ENCODE peak calls at places on chromosomes 13 and 19, in ten cellular contexts. P, V, M, E, Y, Q, J, A, L and Z are unnamed samples.

GRCh38 chr13:101289764-101290163 is 126.5 kb downstream of the NALCN start:
- DNase-seq in J (no peak), E (no peak), Y (no peak), P (no peak), L (peak), V (no peak), Q (no peak), A (no peak), M (peak), Z (no peak)

GRCh38 chr19:52896431-52897148 is 845 bp downstream of the ZNF320 start:
- DNase-seq in V (peak), L (peak), M (peak), E (peak), Y (peak), Q (peak), J (no peak), A (peak), P (no peak), Z (peak)

GRCh38 chr19:33194527-33194883 is 375 bp downstream of the LRP3 start:
- DNase-seq in E (no peak), A (no peak), M (no peak), V (no peak), Q (no peak), P (no peak), J (no peak), Y (no peak), L (no peak), Z (no peak)

GRCh38 chr13:60990032-60990733 is 425.5 kb downstream of the PCDH20 start:
- DNase-seq in E (no peak), J (no peak), Q (no peak), V (no peak), A (no peak), M (no peak), L (no peak), P (peak), Y (peak), Z (no peak)

GRCh38 chr13:113596321-113597200 is 12.0 kb downstream of the TFDP1 start:
- DNase-seq in E (no peak), Q (peak), J (no peak), L (no peak), Y (peak), A (peak), V (peak), P (no peak), M (no peak), Z (peak)

GRCh38 chr13:113458218-113459065 is 5.2 kb upstream of the ADPRHL1 start:
- DNase-seq in Y (no peak), A (no peak), E (no peak), M (peak), V (no peak), L (peak), J (no peak), P (peak), Q (no peak), Z (no peak)

GRCh38 chr19:35585844-35586243 is at the start of gene PMIS2:
- DNase-seq in V (no peak), Q (no peak), L (peak), E (no peak), M (no peak), A (no peak), Y (no peak), J (no peak), P (no peak), Z (no peak)

GRCh38 chr13:39321578-39321977 is 281.4 kb downstream of the LHFPL6 start:
- DNase-seq in L (no peak), Q (no peak), J (no peak), A (no peak), M (peak), V (no peak), P (no peak), E (no peak), Y (no peak), Z (no peak)

GRCh38 chr19:6693681-6694080 is 23.7 kb upstream of the TNFSF14 start:
- DNase-seq in L (peak), P (peak), J (no peak), A (no peak), V (no peak), Y (no peak), E (peak), Q (no peak), M (no peak), Z (no peak)

GRCh38 chr19:15109768-15110417 is 2.7 kb downstream of the SYDE1 start:
- DNase-seq in V (no peak), P (no peak), E (no peak), J (no peak), A (no peak), Q (no peak), Y (no peak), L (no peak), M (no peak), Z (no peak)

GRCh38 chr13:35600137-35600536 is 123.6 kb upstream of the MAB21L1 start:
- DNase-seq in P (peak), Y (no peak), L (no peak), Q (no peak), M (peak), J (no peak), V (no peak), A (no peak), E (no peak), Z (no peak)

GRCh38 chr13:99231726-99232125 is 26.5 kb downstream of the GPR18 start:
- DNase-seq in L (no peak), V (no peak), M (no peak), E (no peak), J (no peak), P (no peak), A (no peak), Q (no peak), Y (no peak), Z (peak)

GRCh38 chr19:10408511-10409291 is 5.4 kb upstream of the CDC37 start:
- DNase-seq in V (peak), L (peak), Y (no peak), J (no peak), A (no peak), P (no peak), E (peak), Q (no peak), M (no peak), Z (peak)

GRCh38 chr19:54707932-54708331 is 16.3 kb upstream of the KIR3DL3 start:
- DNase-seq in E (no peak), V (peak), J (no peak), Y (no peak), P (no peak), A (no peak), Q (no peak), L (no peak), M (no peak), Z (no peak)

GRCh38 chr19:11377756-11378155 is 3.3 kb downstream of the SWSAP1 start:
- DNase-seq in V (no peak), J (no peak), P (no peak), A (no peak), L (no peak), Q (no peak), E (no peak), Y (no peak), M (peak), Z (no peak)

GRCh38 chr19:13905634-13906524 is at the start of the genes BRME1 and CC2D1A:
- DNase-seq in A (peak), J (peak), L (peak), M (peak), Y (peak), Q (peak), E (peak), P (peak), V (peak), Z (peak)
- TF ChIP-seq POLR2A in A (peak), J (peak), L (peak), M (no peak), Y (no peak), Q (no peak), E (peak), P (peak), V (peak), Z (peak)

GRCh38 chr13:96984061-96984508 is 10.2 kb downstream of the OXGR1 start:
- DNase-seq in Y (peak), V (peak), A (peak), L (peak), P (no peak), Q (peak), J (no peak), M (no peak), E (peak), Z (peak)

GRCh38 chr13:96993660-96994029 is 631 bp downstream of the OXGR1 start:
- DNase-seq in E (no peak), P (no peak), Y (no peak), L (no peak), M (no peak), Q (no peak), J (no peak), A (no peak), V (no peak), Z (no peak)

GRCh38 chr13:96992633-96993032 is 1.6 kb downstream of the OXGR1 start:
- DNase-seq in L (no peak), M (no peak), V (no peak), A (no peak), Q (no peak), P (no peak), Y (no peak), E (no peak), J (no peak), Z (no peak)

GRCh38 chr13:96991072-96991471 is 3.2 kb downstream of the OXGR1 start:
- DNase-seq in M (no peak), Q (no peak), E (no peak), Y (no peak), P (no peak), A (no peak), L (no peak), J (no peak), V (peak), Z (no peak)

GRCh38 chr13:96988441-96988840 is 5.8 kb downstream of the OXGR1 start:
- DNase-seq in Q (no peak), M (no peak), J (no peak), A (no peak), V (no peak), E (no peak), L (no peak), Y (no peak), P (no peak), Z (no peak)
- H3K4me3 ChIP-seq in Q (no peak), M (no peak), J (no peak), A (no peak), V (no peak), E (no peak), L (no peak), Y (no peak), P (no peak), Z (no peak)

DNA sequence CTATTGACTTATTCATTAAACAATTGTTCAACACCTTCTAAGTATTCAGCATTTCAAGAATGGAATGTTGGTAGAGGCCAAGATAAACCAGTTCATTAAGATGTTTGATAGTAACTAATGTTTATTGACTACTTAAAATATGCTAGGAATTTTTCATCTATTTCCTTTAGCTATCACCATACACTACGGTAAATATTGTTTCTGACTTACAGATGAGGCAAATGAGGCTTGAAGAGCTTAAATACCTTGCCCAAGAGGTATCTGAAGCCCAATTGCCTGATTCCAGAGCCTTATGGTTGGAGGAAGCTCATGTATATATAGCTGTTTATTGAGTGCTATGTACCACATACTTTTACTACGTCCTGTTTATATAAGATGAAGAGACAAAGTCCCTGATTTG is 286.2 kb downstream of the NDFIP2 start:
- DNase-seq in E (no peak), M (no peak), Q (no peak), V (no peak), A (no peak), J (no peak), L (no peak), Y (no peak), P (no peak), Z (no peak)
- TF ChIP-seq POLR2A in E (no peak), M (no peak), Q (no peak), V (no peak), A (no peak), J (no peak), L (no peak), Y (no peak), P (no peak), Z (no peak)

GRCh38 chr19:610071-610800 is 20.6 kb downstream of the HCN2 start:
- DNase-seq in Y (peak), V (peak), J (no peak), P (no peak), L (peak), E (no peak), A (no peak), Q (no peak), M (no peak), Z (peak)
- H3K4me3 ChIP-seq in Y (peak), V (peak), J (peak), P (no peak), L (no peak), E (no peak), A (peak), Q (no peak), M (no peak), Z (peak)

DNA sequence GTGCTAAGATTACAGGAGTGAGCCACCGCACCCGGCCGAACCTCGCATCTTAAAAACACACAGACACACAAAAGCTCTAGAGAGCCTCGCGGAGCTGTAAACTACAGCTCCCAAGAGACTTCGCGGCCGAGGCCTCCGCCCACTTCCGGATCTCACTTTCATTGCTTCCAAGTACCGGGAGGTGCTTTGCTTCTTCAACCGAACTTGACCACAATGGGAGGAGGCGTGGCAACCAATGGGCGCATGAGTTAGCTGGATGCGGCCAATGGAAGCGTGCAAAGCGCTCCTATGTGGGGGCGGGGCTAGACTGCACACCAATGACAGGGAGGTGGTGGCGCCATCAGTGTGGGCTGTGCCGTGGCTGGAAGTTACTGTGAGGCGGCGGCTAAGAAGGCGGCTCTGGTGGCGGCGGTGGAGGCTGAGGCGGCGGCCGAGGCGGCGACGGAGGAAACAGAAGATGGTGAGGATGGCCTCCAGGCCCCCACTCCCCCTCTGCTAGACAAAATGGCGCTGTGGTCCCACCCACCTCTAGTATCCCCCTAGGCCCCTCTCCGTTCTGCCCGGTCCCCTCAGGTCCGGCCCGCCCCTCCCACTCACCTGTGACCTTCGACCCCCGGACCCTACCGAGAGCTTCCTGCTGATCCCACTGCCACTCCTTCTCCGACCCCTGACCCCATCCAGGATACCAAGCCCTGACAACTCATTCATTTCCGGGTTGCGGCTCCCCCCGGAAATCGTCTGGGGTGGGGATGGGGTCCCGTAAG is at the start of gene DDA1:
- DNase-seq in Y (peak), A (peak), Q (peak), M (peak), J (peak), V (peak), P (peak), E (peak), L (peak), Z (peak)
- TF ChIP-seq POLR2A in Y (no peak), A (peak), Q (peak), M (peak), J (peak), V (peak), P (peak), E (peak), L (no peak), Z (peak)

DNA sequence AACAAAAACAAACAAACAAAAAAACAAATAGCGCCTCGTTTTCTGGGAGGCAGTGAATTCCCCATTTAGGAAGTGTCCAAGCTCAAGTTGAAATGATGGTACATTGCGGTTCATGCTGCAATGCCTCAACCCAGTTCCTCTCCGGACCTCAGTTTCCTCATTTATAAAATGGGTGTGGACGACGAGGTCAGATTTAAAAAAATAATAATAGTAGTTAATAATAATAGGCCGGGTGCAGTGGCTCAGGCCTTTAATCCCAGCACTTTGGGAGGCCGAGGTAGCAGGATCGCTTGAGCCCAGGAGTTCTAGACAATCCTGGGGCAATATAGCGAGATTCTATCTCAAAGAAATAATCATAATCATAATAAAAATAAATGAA is 15.5 kb upstream of the ERCC1 start:
- DNase-seq in M (no peak), V (no peak), J (no peak), Y (no peak), A (no peak), P (no peak), E (no peak), L (no peak), Q (no peak), Z (no peak)
- H3K4me3 ChIP-seq in M (no peak), V (peak), J (peak), Y (peak), A (peak), P (peak), E (peak), L (peak), Q (peak), Z (no peak)

GRCh38 chr19:19737559-19738332 is 4.8 kb upstream of the ZNF14 start:
- DNase-seq in P (no peak), A (no peak), L (no peak), E (no peak), Y (no peak), V (no peak), M (no peak), J (no peak), Q (no peak), Z (no peak)

GRCh38 chr19:19738564-19738963 is 5.7 kb upstream of the ZNF14 start:
- DNase-seq in P (no peak), J (no peak), A (no peak), Y (no peak), M (no peak), E (no peak), L (no peak), Q (no peak), V (no peak), Z (no peak)

GRCh38 chr19:19732579-19733501 is at the start of gene ZNF14:
- DNase-seq in Y (peak), L (peak), M (peak), Q (peak), E (peak), A (peak), V (peak), P (peak), J (peak), Z (peak)
- TF ChIP-seq POLR2A in Y (no peak), L (peak), M (no peak), Q (peak), E (peak), A (peak), V (peak), P (peak), J (peak), Z (peak)

DNA sequence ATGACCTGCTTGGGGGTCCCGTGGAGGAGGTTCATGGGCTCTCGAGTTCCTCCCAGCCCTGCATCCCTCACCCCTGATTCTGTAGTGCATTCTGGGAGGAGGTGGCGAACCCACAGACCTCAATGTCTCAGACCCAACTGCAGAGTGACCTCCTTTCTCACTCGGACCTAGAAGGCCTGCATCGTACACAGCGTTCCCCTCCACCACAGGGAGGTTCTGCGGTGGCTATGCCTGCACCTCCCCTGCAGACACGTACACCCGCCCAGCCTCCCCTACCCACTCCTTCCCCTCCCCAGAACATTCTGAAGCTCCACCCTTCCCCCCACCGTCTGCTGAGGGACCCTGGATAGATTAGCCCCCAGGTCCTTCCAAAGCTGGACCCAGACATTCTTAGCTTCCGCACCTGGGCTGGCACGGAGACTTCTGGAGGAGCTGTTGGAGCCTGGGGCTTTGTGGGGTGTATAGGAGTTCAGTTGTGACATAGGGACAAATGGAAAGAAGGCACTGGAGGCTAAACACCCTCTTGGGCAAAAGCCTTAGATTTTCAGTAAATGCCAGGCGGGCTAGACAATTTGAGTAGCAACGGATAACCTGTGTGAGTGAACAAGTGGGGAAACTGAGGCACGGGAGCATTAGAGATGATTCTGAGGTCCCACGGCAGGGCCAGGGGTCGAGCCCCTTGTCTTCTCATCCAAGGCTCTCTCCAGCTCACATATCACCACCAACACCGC is 455 bp upstream of the FSD1 start:
- DNase-seq in M (no peak), J (no peak), L (no peak), P (no peak), Y (no peak), Q (no peak), A (no peak), V (peak), E (no peak), Z (no peak)
- H3K4me3 ChIP-seq in M (peak), J (no peak), L (peak), P (no peak), Y (peak), Q (no peak), A (no peak), V (peak), E (no peak), Z (no peak)

DNA sequence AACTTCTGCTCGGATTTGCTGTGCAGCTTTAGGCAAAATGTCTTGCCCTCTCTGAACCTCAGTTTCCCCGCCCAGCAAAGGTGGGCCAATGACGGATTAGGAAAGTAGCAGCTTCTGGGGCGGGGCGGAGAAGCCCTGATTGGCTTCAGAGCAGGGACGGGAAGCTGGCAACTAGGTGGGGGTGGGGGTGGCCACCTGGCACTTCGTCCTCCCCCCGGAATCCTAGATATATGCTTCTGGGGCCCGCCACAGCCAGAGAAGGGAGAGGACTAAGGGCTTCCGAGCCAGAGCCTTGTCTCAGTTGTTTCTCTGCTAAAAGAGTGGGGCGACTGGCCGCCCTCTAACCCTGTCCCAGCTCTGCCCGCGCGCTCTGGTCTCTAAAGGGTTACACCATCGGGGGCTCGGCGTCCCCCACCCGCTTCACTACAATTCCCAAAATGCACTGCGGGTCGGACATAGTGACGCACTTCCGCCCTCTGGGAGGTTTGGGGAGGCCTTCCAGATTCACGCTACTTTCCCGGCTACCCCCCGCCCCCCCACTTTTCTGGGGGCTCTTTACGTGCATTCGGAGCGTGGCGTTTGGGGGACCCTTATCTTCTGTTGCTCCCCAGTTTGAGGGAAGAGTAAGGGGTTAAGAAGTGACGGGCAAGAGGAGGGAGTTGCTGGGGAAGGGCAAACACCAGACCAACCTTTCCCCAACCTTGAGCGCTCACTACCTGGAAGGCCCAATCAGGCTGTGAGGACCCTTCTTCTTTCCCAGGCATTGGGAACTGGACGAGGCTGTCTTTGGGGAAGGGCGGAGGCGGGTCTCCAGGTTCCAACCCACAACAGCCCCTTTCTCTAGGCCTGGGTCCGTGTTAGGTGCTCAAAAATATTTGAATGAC is 728 bp upstream of the IRF2BP1 start:
- DNase-seq in M (peak), J (peak), E (peak), P (peak), L (peak), Y (peak), A (peak), Q (peak), V (peak), Z (peak)
- TF ChIP-seq POLR2A in M (peak), J (peak), E (peak), P (peak), L (no peak), Y (no peak), A (no peak), Q (peak), V (peak), Z (peak)